ENCODE peak calls at places on chromosomes 7 and 10, in four cellular contexts. V, S, W and C are unnamed samples.

GRCh38 chr10:14173706-14174594 is 156.8 kb downstream of the FRMD4A start:
- DNase-seq in V (no peak), S (peak), W (no peak), C (peak)

GRCh38 chr10:103232772-103233488 is 12.8 kb upstream of the RPEL1 start:
- DNase-seq in V (no peak), S (no peak), W (no peak), C (no peak)

GRCh38 chr7:138854115-138854645 is 56.2 kb upstream of the ATP6V0A4 start:
- DNase-seq in V (no peak), S (no peak), W (no peak), C (no peak)

GRCh38 chr7:95045236-95045923 is 138.0 kb downstream of the PPP1R9A start:
- DNase-seq in V (no peak), S (peak), W (no peak), C (peak)

GRCh38 chr7:114085592-114086490 is 167.0 kb upstream of the PPP1R3A start:
- DNase-seq in V (peak), S (peak), W (peak), C (peak)

GRCh38 chr7:139488810-139489209 is 5.3 kb upstream of the KLRG2 start:
- DNase-seq in V (no peak), S (no peak), W (no peak), C (no peak)

GRCh38 chr7:143965280-143965679 is 10.6 kb downstream of the OR2F1 start:
- DNase-seq in V (no peak), S (no peak), W (no peak), C (no peak)

GRCh38 chr7:4665661-4666060 is 16.4 kb upstream of the FOXK1 start:
- DNase-seq in V (no peak), S (no peak), W (peak), C (no peak)

GRCh38 chr7:110119883-110120581 is 970.9 kb upstream of the LRRN3 start:
- DNase-seq in V (no peak), S (no peak), W (no peak), C (no peak)

GRCh38 chr7:124996778-124997177 is 67.2 kb upstream of the POT1 start:
- DNase-seq in V (no peak), S (no peak), W (no peak), C (no peak)

GRCh38 chr7:150407588-150408392 is 28.7 kb downstream of the ZNF775 start:
- DNase-seq in V (no peak), S (no peak), W (no peak), C (no peak)

GRCh38 chr10:113425596-113425995 is 127.3 kb upstream of the HABP2 start:
- DNase-seq in V (no peak), S (no peak), W (no peak), C (no peak)

GRCh38 chr10:116272497-116273221 is at the start of gene GFRA1:
- DNase-seq in V (no peak), S (peak), W (no peak), C (no peak)

GRCh38 chr10:15879663-15880062 is 19.4 kb upstream of the MINDY3 start:
- DNase-seq in V (no peak), S (no peak), W (no peak), C (no peak)

GRCh38 chr7:20561908-20562307 is 53.6 kb upstream of the ABCB5 start:
- DNase-seq in V (no peak), S (no peak), W (no peak), C (no peak)

GRCh38 chr10:22321156-22321711 is 335 bp downstream of the BMI1 start:
- DNase-seq in V (peak), S (peak), W (no peak), C (peak)

GRCh38 chr10:86932674-86933073 is 24.7 kb downstream of the MMRN2 start:
- DNase-seq in V (no peak), S (no peak), W (no peak), C (no peak)

GRCh38 chr10:97596101-97597055 is 6.9 kb downstream of the C10orf62 start:
- DNase-seq in V (peak), S (no peak), W (no peak), C (no peak)

GRCh38 chr10:124703778-124704427 is 40.3 kb downstream of the FAM53B start:
- DNase-seq in V (peak), S (peak), W (peak), C (peak)